ENCODE peak calls at places on chromosomes 6 and 20, in nine cellular contexts. K is spleen, O is stomach, C is upper lobe of left lung, W is transverse colon, X is suprapubic skin, T is SK-N-SH, E is esophagus muscularis mucosa, H is HCT116. V is an unnamed sample. For H3K4me1, the result is how much of the 10 kb centered on the place peaks cover.

GRCh38 chr6:7042056-7042653 is 65.6 kb upstream of the RREB1 start:
- DNase-seq in K (no peak), X (no peak), O (peak), C (peak), W (peak), E (no peak), T (no peak), H (no peak), V (no peak)

GRCh38 chr20:35292504-35293285 is 470 bp upstream of the FAM83C start:
- DNase-seq in K (no peak), W (no peak), H (no peak), E (no peak), X (no peak), C (no peak), O (no peak), T (no peak), V (no peak)

GRCh38 chr6:80520195-80520594 is 413.7 kb downstream of the BCKDHB start:
- DNase-seq in C (no peak), X (no peak), O (no peak), E (no peak), T (no peak), K (no peak), W (no peak), H (no peak), V (no peak)

GRCh38 chr20:18672826-18673225 is 85.0 kb downstream of the DTD1 start:
- DNase-seq in X (no peak), C (no peak), E (no peak), O (no peak), T (peak), H (no peak), K (no peak), W (no peak), V (no peak)

GRCh38 chr6:55443238-55444134 is 116.2 kb downstream of the GFRAL start:
- DNase-seq in X (no peak), T (no peak), H (no peak), E (no peak), O (no peak), C (no peak), W (no peak), K (no peak), V (no peak)

GRCh38 chr6:168007592-168008338 is 10.3 kb downstream of the KIF25 start:
- DNase-seq in E (peak), X (no peak), W (no peak), H (peak), O (peak), K (no peak), T (no peak), C (peak), V (peak)

GRCh38 chr6:87820343-87820984 is 118.4 kb upstream of the AKIRIN2 start:
- DNase-seq in T (no peak), W (no peak), O (no peak), X (no peak), H (no peak), E (no peak), C (no peak), K (no peak), V (no peak)

GRCh38 chr6:63813531-63813930 is 177.9 kb downstream of the PHF3 start:
- DNase-seq in T (peak), O (no peak), C (no peak), X (no peak), K (no peak), W (no peak), H (no peak), E (no peak), V (no peak)

GRCh38 chr6:138815797-138816528 is 20.1 kb downstream of the ECT2L start:
- DNase-seq in K (no peak), O (no peak), H (peak), T (peak), W (no peak), E (no peak), X (no peak), C (no peak), V (no peak)

GRCh38 chr20:32727663-32728062 is 15.6 kb downstream of the COMMD7 start:
- DNase-seq in X (no peak), E (no peak), O (no peak), W (no peak), T (no peak), C (no peak), K (no peak), H (no peak), V (no peak)

GRCh38 chr6:79525272-79526100 is 11.7 kb downstream of the LCA5 start:
- DNase-seq in W (no peak), X (no peak), K (no peak), E (no peak), H (no peak), O (no peak), C (no peak), T (no peak), V (no peak)

GRCh38 chr6:38018755-38019165 is 199.2 kb downstream of the ZFAND3 start:
- DNase-seq in X (no peak), O (no peak), E (no peak), W (no peak), C (no peak), T (no peak), H (no peak), K (no peak), V (no peak)

GRCh38 chr20:7855545-7855944 is 84.7 kb downstream of the HAO1 start:
- DNase-seq in E (no peak), X (no peak), K (no peak), W (no peak), T (no peak), H (no peak), C (no peak), O (no peak), V (no peak)
- H3K4me1 ChIP-seq in E (under half), X (under half), K (under half), W (under half), T (under half), H (under half), C (under half), O (under half), V (under half)

GRCh38 chr6:32982702-32983492 is 14.5 kb downstream of the BRD2 start:
- DNase-seq in E (no peak), H (no peak), T (no peak), W (no peak), C (no peak), K (no peak), O (peak), X (no peak), V (no peak)

GRCh38 chr6:32983964-32984638 is 15.7 kb downstream of the BRD2 start:
- DNase-seq in T (no peak), X (no peak), E (no peak), O (no peak), C (no peak), W (no peak), K (no peak), H (no peak), V (no peak)

GRCh38 chr6:32983493-32983848 is 15.1 kb downstream of the BRD2 start:
- DNase-seq in O (no peak), C (no peak), H (no peak), T (no peak), X (no peak), W (no peak), E (no peak), K (no peak), V (no peak)

GRCh38 chr6:32980488-32981038 is 12.2 kb downstream of the BRD2 start:
- DNase-seq in E (no peak), C (no peak), T (no peak), W (no peak), K (no peak), X (no peak), O (no peak), H (no peak), V (no peak)

GRCh38 chr6:32982084-32982701 is 13.8 kb downstream of the BRD2 start:
- DNase-seq in T (no peak), O (no peak), X (no peak), W (no peak), H (no peak), K (no peak), C (no peak), E (no peak), V (no peak)
- TF ChIP-seq POLR2AphosphoS5 in T (no peak), O (no peak), X (no peak), W (peak), H (peak), K (no peak), C (no peak), E (no peak), V (no peak)

GRCh38 chr6:8888468-8888867 is 453.1 kb upstream of the SLC35B3 start:
- DNase-seq in H (peak), X (no peak), K (no peak), W (no peak), E (no peak), T (peak), O (no peak), C (no peak), V (no peak)
- TF ChIP-seq CTCF in H (peak), X (peak), K (no peak), W (peak), E (no peak), T (peak), O (no peak), C (no peak), V (no peak)

DNA sequence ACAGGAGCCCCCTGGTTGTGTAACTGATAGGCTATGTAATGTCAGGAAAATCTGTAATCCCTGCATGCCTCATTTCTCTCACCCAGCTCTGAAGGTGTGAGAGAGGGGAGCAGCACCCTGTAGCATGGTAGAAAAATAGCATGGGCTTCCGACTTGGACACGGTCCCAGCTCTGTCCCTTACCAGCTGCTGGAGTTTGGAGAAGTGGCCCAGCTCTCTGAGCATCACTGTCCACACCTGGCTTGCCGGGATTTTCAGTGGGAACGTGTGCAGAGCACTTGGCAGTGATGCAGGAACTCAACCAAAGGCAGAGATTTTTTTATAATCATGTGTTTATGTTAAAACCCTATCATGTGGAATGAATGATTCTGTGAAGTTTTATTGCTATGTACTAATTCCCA is 34.6 kb downstream of the STK35 start:
- DNase-seq in C (no peak), K (no peak), E (no peak), T (no peak), W (no peak), X (no peak), H (no peak), O (no peak), V (no peak)
- H3K4me1 ChIP-seq in C (under half), K (under half), E (half or more), T (under half), W (under half), X (half or more), H (under half), O (under half), V (half or more)

GRCh38 chr20:62143976-62144825 is 632 bp downstream of the SS18L1 start:
- DNase-seq in O (peak), T (peak), C (peak), K (peak), X (no peak), W (peak), E (no peak), H (no peak), V (no peak)
- TF ChIP-seq POLR2AphosphoS5 in O (peak), T (no peak), C (no peak), K (peak), X (no peak), W (peak), E (peak), H (peak), V (peak)

V was measured in vagina.